ENCODE peak calls at places on chromosomes 2 and 18, in six cellular contexts. One of them, this sample, is unnamed.

GRCh38 chr2:58629720-58630119 is 388.6 kb upstream of the FANCL start:
- DNase-seq in mammary epithelial cell: peak
- DNase-seq in H7: no peak
- DNase-seq in cardiac muscle cell: no peak
- DNase-seq in CD4-positive, CD25-positive, alpha-beta regulatory T cell: no peak
- DNase-seq in lung: no peak
- DNase-seq in this sample: no peak

GRCh38 chr2:72579595-72580180 is 246.1 kb downstream of the EXOC6B start:
- DNase-seq in mammary epithelial cell: peak
- DNase-seq in H7: peak
- DNase-seq in cardiac muscle cell: peak
- DNase-seq in CD4-positive, CD25-positive, alpha-beta regulatory T cell: peak
- DNase-seq in lung: no peak
- DNase-seq in this sample: peak

GRCh38 chr2:203682688-203683130 is 23.7 kb upstream of the CD28 start:
- DNase-seq in mammary epithelial cell: peak
- DNase-seq in H7: no peak
- DNase-seq in cardiac muscle cell: no peak
- DNase-seq in CD4-positive, CD25-positive, alpha-beta regulatory T cell: no peak
- DNase-seq in lung: no peak
- DNase-seq in this sample: no peak

GRCh38 chr2:10158681-10159080 is 36.1 kb downstream of the RRM2 start:
- DNase-seq in mammary epithelial cell: no peak
- DNase-seq in H7: peak
- DNase-seq in cardiac muscle cell: no peak
- DNase-seq in CD4-positive, CD25-positive, alpha-beta regulatory T cell: no peak
- DNase-seq in lung: no peak
- DNase-seq in this sample: no peak

GRCh38 chr2:149465873-149466272 is 121.7 kb downstream of the MMADHC start:
- DNase-seq in mammary epithelial cell: no peak
- DNase-seq in H7: no peak
- DNase-seq in cardiac muscle cell: no peak
- DNase-seq in CD4-positive, CD25-positive, alpha-beta regulatory T cell: no peak
- DNase-seq in lung: no peak
- DNase-seq in this sample: no peak

GRCh38 chr2:233413529-233414272 is 59.4 kb downstream of the DGKD start:
- DNase-seq in mammary epithelial cell: peak
- DNase-seq in H7: no peak
- DNase-seq in cardiac muscle cell: no peak
- DNase-seq in CD4-positive, CD25-positive, alpha-beta regulatory T cell: no peak
- DNase-seq in lung: peak
- DNase-seq in this sample: peak

GRCh38 chr2:168114021-168114420 is 133.4 kb downstream of the STK39 start:
- DNase-seq in mammary epithelial cell: no peak
- DNase-seq in H7: no peak
- DNase-seq in cardiac muscle cell: no peak
- DNase-seq in CD4-positive, CD25-positive, alpha-beta regulatory T cell: no peak
- DNase-seq in lung: no peak
- DNase-seq in this sample: no peak

GRCh38 chr18:57889841-57890240 is 86.7 kb upstream of the ATP8B1 start:
- DNase-seq in mammary epithelial cell: peak
- DNase-seq in H7: no peak
- DNase-seq in cardiac muscle cell: no peak
- DNase-seq in CD4-positive, CD25-positive, alpha-beta regulatory T cell: no peak
- DNase-seq in lung: no peak
- DNase-seq in this sample: no peak

GRCh38 chr2:238256594-238257104 is 16.8 kb upstream of the HES6 start:
- DNase-seq in mammary epithelial cell: peak
- DNase-seq in H7: peak
- DNase-seq in cardiac muscle cell: peak
- DNase-seq in CD4-positive, CD25-positive, alpha-beta regulatory T cell: peak
- DNase-seq in lung: peak
- DNase-seq in this sample: peak

GRCh38 chr2:238720232-238720672 is 127.6 kb upstream of the TWIST2 start:
- DNase-seq in mammary epithelial cell: peak
- DNase-seq in H7: peak
- DNase-seq in cardiac muscle cell: no peak
- DNase-seq in CD4-positive, CD25-positive, alpha-beta regulatory T cell: no peak
- DNase-seq in lung: peak
- DNase-seq in this sample: no peak

GRCh38 chr2:64525323-64525625 is 1.1 kb downstream of the AFTPH start:
- DNase-seq in mammary epithelial cell: peak
- DNase-seq in H7: no peak
- DNase-seq in cardiac muscle cell: no peak
- DNase-seq in CD4-positive, CD25-positive, alpha-beta regulatory T cell: peak
- DNase-seq in lung: no peak
- DNase-seq in this sample: peak

GRCh38 chr18:34223164-34223892 is 1.4 kb downstream of the NOL4 start:
- DNase-seq in mammary epithelial cell: peak
- DNase-seq in H7: peak
- DNase-seq in cardiac muscle cell: peak
- DNase-seq in CD4-positive, CD25-positive, alpha-beta regulatory T cell: no peak
- DNase-seq in lung: no peak
- DNase-seq in this sample: no peak

GRCh38 chr2:44723921-44724320 is 217.6 kb upstream of the SIX3 start:
- DNase-seq in mammary epithelial cell: no peak
- DNase-seq in H7: no peak
- DNase-seq in cardiac muscle cell: no peak
- DNase-seq in CD4-positive, CD25-positive, alpha-beta regulatory T cell: no peak
- DNase-seq in lung: no peak
- DNase-seq in this sample: no peak

GRCh38 chr18:9638886-9639285 is 24.5 kb upstream of the PPP4R1 start:
- DNase-seq in mammary epithelial cell: peak
- DNase-seq in H7: no peak
- DNase-seq in cardiac muscle cell: no peak
- DNase-seq in CD4-positive, CD25-positive, alpha-beta regulatory T cell: no peak
- DNase-seq in lung: no peak
- DNase-seq in this sample: no peak

GRCh38 chr18:62279561-62279960 is 45.5 kb upstream of the TNFRSF11A start:
- DNase-seq in mammary epithelial cell: no peak
- DNase-seq in H7: peak
- DNase-seq in cardiac muscle cell: no peak
- DNase-seq in CD4-positive, CD25-positive, alpha-beta regulatory T cell: no peak
- DNase-seq in lung: no peak
- DNase-seq in this sample: no peak

GRCh38 chr2:83730258-83730657 is 728.8 kb downstream of the SUCLG1 start:
- DNase-seq in mammary epithelial cell: no peak
- DNase-seq in H7: no peak
- DNase-seq in cardiac muscle cell: no peak
- DNase-seq in CD4-positive, CD25-positive, alpha-beta regulatory T cell: no peak
- DNase-seq in lung: no peak
- DNase-seq in this sample: no peak

GRCh38 chr18:68085251-68085650 is 568.7 kb upstream of the DSEL start:
- DNase-seq in mammary epithelial cell: no peak
- DNase-seq in H7: no peak
- DNase-seq in cardiac muscle cell: no peak
- DNase-seq in CD4-positive, CD25-positive, alpha-beta regulatory T cell: no peak
- DNase-seq in lung: no peak
- DNase-seq in this sample: no peak

GRCh38 chr2:38352336-38352735 is 24.7 kb downstream of the ATL2 start:
- DNase-seq in mammary epithelial cell: no peak
- DNase-seq in H7: no peak
- DNase-seq in cardiac muscle cell: no peak
- DNase-seq in CD4-positive, CD25-positive, alpha-beta regulatory T cell: no peak
- DNase-seq in lung: no peak
- DNase-seq in this sample: no peak

GRCh38 chr2:239383036-239383795 is 17.6 kb downstream of the HDAC4 start:
- DNase-seq in mammary epithelial cell: no peak
- DNase-seq in H7: no peak
- DNase-seq in cardiac muscle cell: no peak
- DNase-seq in CD4-positive, CD25-positive, alpha-beta regulatory T cell: no peak
- DNase-seq in lung: no peak
- DNase-seq in this sample: no peak

GRCh38 chr2:63058149-63058741 is 7.6 kb downstream of the OTX1 start:
- DNase-seq in mammary epithelial cell: no peak
- DNase-seq in H7: peak
- DNase-seq in cardiac muscle cell: no peak
- DNase-seq in CD4-positive, CD25-positive, alpha-beta regulatory T cell: no peak
- DNase-seq in lung: no peak
- DNase-seq in this sample: no peak

GRCh38 chr2:63055510-63056308 is 5.1 kb downstream of the OTX1 start:
- DNase-seq in mammary epithelial cell: no peak
- DNase-seq in H7: peak
- DNase-seq in cardiac muscle cell: peak
- DNase-seq in CD4-positive, CD25-positive, alpha-beta regulatory T cell: no peak
- DNase-seq in lung: no peak
- DNase-seq in this sample: no peak

GRCh38 chr2:63056309-63057065 is 5.9 kb downstream of the OTX1 start:
- DNase-seq in mammary epithelial cell: no peak
- DNase-seq in H7: peak
- DNase-seq in cardiac muscle cell: peak
- DNase-seq in CD4-positive, CD25-positive, alpha-beta regulatory T cell: no peak
- DNase-seq in lung: no peak
- DNase-seq in this sample: no peak

GRCh38 chr2:63058742-63059433 is 8.3 kb downstream of the OTX1 start:
- DNase-seq in mammary epithelial cell: no peak
- DNase-seq in H7: peak
- DNase-seq in cardiac muscle cell: no peak
- DNase-seq in CD4-positive, CD25-positive, alpha-beta regulatory T cell: no peak
- DNase-seq in lung: no peak
- DNase-seq in this sample: peak

GRCh38 chr2:63057249-63058148 is 6.9 kb downstream of the OTX1 start:
- DNase-seq in mammary epithelial cell: no peak
- DNase-seq in H7: peak
- DNase-seq in cardiac muscle cell: peak
- DNase-seq in CD4-positive, CD25-positive, alpha-beta regulatory T cell: no peak
- DNase-seq in lung: no peak
- DNase-seq in this sample: no peak
- H3K4me3 ChIP-seq in mammary epithelial cell: no peak
- H3K4me3 ChIP-seq in H7: no peak
- H3K4me3 ChIP-seq in cardiac muscle cell: no peak
- H3K4me3 ChIP-seq in CD4-positive, CD25-positive, alpha-beta regulatory T cell: no peak
- H3K4me3 ChIP-seq in lung: no peak
- H3K4me3 ChIP-seq in this sample: no peak

DNA sequence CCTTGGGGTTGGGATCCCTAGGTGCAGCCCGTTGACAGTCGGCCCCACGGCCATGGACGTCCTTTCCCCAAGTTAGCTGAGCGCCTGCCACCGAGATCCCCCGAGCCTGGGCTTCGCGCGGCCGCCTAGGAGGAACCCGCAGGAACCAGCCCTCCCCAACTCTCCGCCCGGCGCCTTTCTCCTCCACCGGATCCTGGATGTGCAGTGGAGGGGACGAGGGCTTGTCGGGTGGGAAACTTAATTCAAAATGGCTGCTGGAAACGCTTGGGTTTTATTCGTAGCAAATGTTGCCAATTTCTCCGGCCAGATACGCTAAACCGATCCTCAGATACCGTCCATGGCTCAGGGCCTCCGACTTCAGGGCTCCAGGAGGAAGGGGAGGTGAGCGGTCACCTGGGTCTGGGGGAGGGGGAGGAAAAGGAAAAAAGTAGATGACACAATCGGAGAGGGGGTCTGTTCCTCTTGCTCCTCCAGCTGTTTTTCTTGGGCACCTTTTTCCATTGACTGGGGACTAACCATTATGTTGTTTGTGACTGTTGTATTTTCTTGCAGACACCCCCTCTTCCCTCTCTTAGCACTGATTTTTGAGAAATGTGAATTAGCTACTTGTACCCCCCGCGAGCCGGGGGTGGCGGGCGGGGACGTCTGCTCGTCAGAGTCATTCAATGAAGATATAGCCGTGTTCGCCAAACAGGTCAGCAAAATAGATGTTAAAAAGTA is 4.5 kb downstream of the MEIS1 start:
- DNase-seq in mammary epithelial cell: no peak
- DNase-seq in H7: peak
- DNase-seq in cardiac muscle cell: no peak
- DNase-seq in CD4-positive, CD25-positive, alpha-beta regulatory T cell: no peak
- DNase-seq in lung: no peak
- DNase-seq in this sample: no peak
- H3K4me3 ChIP-seq in mammary epithelial cell: no peak
- H3K4me3 ChIP-seq in H7: peak
- H3K4me3 ChIP-seq in cardiac muscle cell: peak
- H3K4me3 ChIP-seq in CD4-positive, CD25-positive, alpha-beta regulatory T cell: no peak
- H3K4me3 ChIP-seq in lung: peak
- H3K4me3 ChIP-seq in this sample: no peak

GRCh38 chr18:39380186-39380714 is 1814.7 kb upstream of the CELF4 start:
- DNase-seq in mammary epithelial cell: peak
- DNase-seq in H7: no peak
- DNase-seq in cardiac muscle cell: peak
- DNase-seq in CD4-positive, CD25-positive, alpha-beta regulatory T cell: no peak
- DNase-seq in lung: no peak
- DNase-seq in this sample: no peak

DNA sequence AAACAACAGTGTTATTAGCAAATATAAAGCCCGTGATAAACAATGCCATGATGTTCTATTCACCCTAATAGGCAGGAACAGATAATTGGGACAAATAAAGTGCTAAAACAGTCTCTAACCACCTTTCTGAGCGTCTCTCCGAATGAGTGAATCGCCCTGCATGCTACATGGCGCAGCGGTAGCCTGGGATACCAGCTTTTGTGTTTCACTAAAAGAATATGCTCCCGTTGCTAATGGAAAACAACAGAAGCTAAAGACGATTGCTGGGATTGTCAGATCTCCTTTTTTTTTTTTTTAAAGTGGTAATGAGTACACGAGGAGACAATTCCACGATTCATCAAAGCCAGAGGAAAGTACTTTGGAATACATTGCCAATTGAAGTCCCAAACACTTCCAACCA is 1815.2 kb upstream of the CELF4 start:
- DNase-seq in mammary epithelial cell: no peak
- DNase-seq in H7: no peak
- DNase-seq in cardiac muscle cell: no peak
- DNase-seq in CD4-positive, CD25-positive, alpha-beta regulatory T cell: no peak
- DNase-seq in lung: no peak
- DNase-seq in this sample: no peak
- H3K4me3 ChIP-seq in mammary epithelial cell: no peak
- H3K4me3 ChIP-seq in H7: no peak
- H3K4me3 ChIP-seq in cardiac muscle cell: no peak
- H3K4me3 ChIP-seq in CD4-positive, CD25-positive, alpha-beta regulatory T cell: no peak
- H3K4me3 ChIP-seq in lung: no peak
- H3K4me3 ChIP-seq in this sample: no peak

DNA sequence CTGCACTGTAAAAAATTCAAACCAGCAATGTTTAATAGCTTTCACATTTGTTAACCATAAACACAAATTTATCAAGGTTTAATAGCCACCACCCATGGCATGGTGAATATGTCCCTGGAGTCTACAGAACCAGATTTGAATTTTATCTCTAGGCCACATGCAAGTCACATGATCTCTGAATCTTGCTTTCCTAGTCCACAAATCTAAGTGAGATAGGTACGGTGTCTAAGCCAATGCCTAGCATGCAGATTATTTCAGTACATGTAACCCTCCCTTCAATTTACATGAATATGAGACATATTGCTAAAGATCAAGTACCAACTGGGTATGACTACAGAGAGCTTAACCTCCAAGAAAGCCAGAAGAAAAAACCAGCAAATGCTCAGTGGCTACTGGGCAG is 10.0 kb downstream of the ZNF24 start:
- DNase-seq in mammary epithelial cell: no peak
- DNase-seq in H7: no peak
- DNase-seq in cardiac muscle cell: no peak
- DNase-seq in CD4-positive, CD25-positive, alpha-beta regulatory T cell: no peak
- DNase-seq in lung: no peak
- DNase-seq in this sample: no peak
- H3K4me3 ChIP-seq in mammary epithelial cell: no peak
- H3K4me3 ChIP-seq in H7: no peak
- H3K4me3 ChIP-seq in cardiac muscle cell: no peak
- H3K4me3 ChIP-seq in CD4-positive, CD25-positive, alpha-beta regulatory T cell: no peak
- H3K4me3 ChIP-seq in lung: no peak
- H3K4me3 ChIP-seq in this sample: no peak

GRCh38 chr18:39841133-39842041 is 2113.6 kb upstream of the PIK3C3 start:
- DNase-seq in mammary epithelial cell: peak
- DNase-seq in H7: peak
- DNase-seq in cardiac muscle cell: peak
- DNase-seq in CD4-positive, CD25-positive, alpha-beta regulatory T cell: no peak
- DNase-seq in lung: peak
- DNase-seq in this sample: no peak
- H3K4me3 ChIP-seq in mammary epithelial cell: peak
- H3K4me3 ChIP-seq in H7: peak
- H3K4me3 ChIP-seq in cardiac muscle cell: peak
- H3K4me3 ChIP-seq in CD4-positive, CD25-positive, alpha-beta regulatory T cell: no peak
- H3K4me3 ChIP-seq in lung: no peak
- H3K4me3 ChIP-seq in this sample: no peak

GRCh38 chr2:210502997-210503621 is 26.6 kb upstream of the LANCL1 start:
- DNase-seq in mammary epithelial cell: peak
- DNase-seq in H7: peak
- DNase-seq in cardiac muscle cell: peak
- DNase-seq in CD4-positive, CD25-positive, alpha-beta regulatory T cell: peak
- DNase-seq in lung: peak
- DNase-seq in this sample: no peak
- H3K4me3 ChIP-seq in mammary epithelial cell: no peak
- H3K4me3 ChIP-seq in H7: no peak
- H3K4me3 ChIP-seq in cardiac muscle cell: no peak
- H3K4me3 ChIP-seq in CD4-positive, CD25-positive, alpha-beta regulatory T cell: no peak
- H3K4me3 ChIP-seq in lung: no peak
- H3K4me3 ChIP-seq in this sample: no peak